ENCODE peak calls at places on chromosomes 13 and 19, in ten cellular contexts. One of them, this sample, is unnamed.

GRCh38 chr13:85586856-85587255 is 212.4 kb downstream of the SLITRK6 start:
- DNase-seq in H54: no peak
- DNase-seq in EL: no peak
- DNase-seq in endothelial cell: no peak
- DNase-seq in stimulated activated naive CD8-positive, alpha-beta T cell treated with anti-CD3 and anti-CD28 coated beads, Interleukin-15, Interleukin-2, amounts not matched to agents 100 U/mL and 50 U/mL, for 24 hours: no peak
- DNase-seq in stimulated activated naive CD4-positive, alpha-beta T cell: no peak
- DNase-seq in left lung: no peak
- DNase-seq in NCI-H2171: no peak
- DNase-seq in mesothelial cell of epicardium: no peak
- DNase-seq in natural killer cell treated with Interleukin-12 subunit alpha and Interleukin-12 subunit beta and Interleukin-15 and Interleukin-18, amount 100 ng/mL, for 72 hours: no peak
- DNase-seq in this sample: no peak

GRCh38 chr13:25874907-25875306 is 176.9 kb downstream of the SHISA2 start:
- DNase-seq in H54: no peak
- DNase-seq in EL: no peak
- DNase-seq in endothelial cell: no peak
- DNase-seq in stimulated activated naive CD8-positive, alpha-beta T cell treated with anti-CD3 and anti-CD28 coated beads, Interleukin-15, Interleukin-2, amounts not matched to agents 100 U/mL and 50 U/mL, for 24 hours: peak; percentile 66
- DNase-seq in stimulated activated naive CD4-positive, alpha-beta T cell: no peak
- DNase-seq in left lung: no peak
- DNase-seq in NCI-H2171: no peak
- DNase-seq in mesothelial cell of epicardium: no peak
- DNase-seq in natural killer cell treated with Interleukin-12 subunit alpha and Interleukin-12 subunit beta and Interleukin-15 and Interleukin-18, amount 100 ng/mL, for 72 hours: peak; percentile 66
- DNase-seq in this sample: no peak

GRCh38 chr13:113668491-113668971 is 1.5 kb downstream of the GRK1 start:
- DNase-seq in H54: no peak
- DNase-seq in EL: no peak
- DNase-seq in endothelial cell: no peak
- DNase-seq in stimulated activated naive CD8-positive, alpha-beta T cell treated with anti-CD3 and anti-CD28 coated beads, Interleukin-15, Interleukin-2, amounts not matched to agents 100 U/mL and 50 U/mL, for 24 hours: no peak
- DNase-seq in stimulated activated naive CD4-positive, alpha-beta T cell: no peak
- DNase-seq in left lung: peak; percentile 19
- DNase-seq in NCI-H2171: no peak
- DNase-seq in mesothelial cell of epicardium: peak; percentile 14
- DNase-seq in natural killer cell treated with Interleukin-12 subunit alpha and Interleukin-12 subunit beta and Interleukin-15 and Interleukin-18, amount 100 ng/mL, for 72 hours: no peak
- DNase-seq in this sample: no peak

GRCh38 chr13:31610270-31610998 is 128.9 kb upstream of the RXFP2 start:
- DNase-seq in H54: no peak
- DNase-seq in EL: no peak
- DNase-seq in endothelial cell: no peak
- DNase-seq in stimulated activated naive CD8-positive, alpha-beta T cell treated with anti-CD3 and anti-CD28 coated beads, Interleukin-15, Interleukin-2, amounts not matched to agents 100 U/mL and 50 U/mL, for 24 hours: no peak
- DNase-seq in stimulated activated naive CD4-positive, alpha-beta T cell: no peak
- DNase-seq in left lung: no peak
- DNase-seq in NCI-H2171: no peak
- DNase-seq in mesothelial cell of epicardium: no peak
- DNase-seq in natural killer cell treated with Interleukin-12 subunit alpha and Interleukin-12 subunit beta and Interleukin-15 and Interleukin-18, amount 100 ng/mL, for 72 hours: no peak
- DNase-seq in this sample: no peak

GRCh38 chr13:29573190-29573589 is 22.3 kb downstream of the SLC7A1 start:
- DNase-seq in H54: no peak
- DNase-seq in EL: peak; percentile 37
- DNase-seq in endothelial cell: no peak
- DNase-seq in stimulated activated naive CD8-positive, alpha-beta T cell treated with anti-CD3 and anti-CD28 coated beads, Interleukin-15, Interleukin-2, amounts not matched to agents 100 U/mL and 50 U/mL, for 24 hours: no peak
- DNase-seq in stimulated activated naive CD4-positive, alpha-beta T cell: no peak
- DNase-seq in left lung: peak; percentile 52
- DNase-seq in NCI-H2171: no peak
- DNase-seq in mesothelial cell of epicardium: no peak
- DNase-seq in natural killer cell treated with Interleukin-12 subunit alpha and Interleukin-12 subunit beta and Interleukin-15 and Interleukin-18, amount 100 ng/mL, for 72 hours: no peak
- DNase-seq in this sample: no peak

GRCh38 chr13:107641574-107641973 is 573.8 kb downstream of the LIG4 start:
- DNase-seq in H54: no peak
- DNase-seq in EL: no peak
- DNase-seq in endothelial cell: no peak
- DNase-seq in stimulated activated naive CD8-positive, alpha-beta T cell treated with anti-CD3 and anti-CD28 coated beads, Interleukin-15, Interleukin-2, amounts not matched to agents 100 U/mL and 50 U/mL, for 24 hours: no peak
- DNase-seq in stimulated activated naive CD4-positive, alpha-beta T cell: no peak
- DNase-seq in left lung: no peak
- DNase-seq in NCI-H2171: no peak
- DNase-seq in mesothelial cell of epicardium: no peak
- DNase-seq in natural killer cell treated with Interleukin-12 subunit alpha and Interleukin-12 subunit beta and Interleukin-15 and Interleukin-18, amount 100 ng/mL, for 72 hours: no peak
- DNase-seq in this sample: no peak

GRCh38 chr19:18397242-18398202 is at the start of gene LRRC25:
- DNase-seq in H54: no peak
- DNase-seq in EL: no peak
- DNase-seq in endothelial cell: no peak
- DNase-seq in stimulated activated naive CD8-positive, alpha-beta T cell treated with anti-CD3 and anti-CD28 coated beads, Interleukin-15, Interleukin-2, amounts not matched to agents 100 U/mL and 50 U/mL, for 24 hours: no peak
- DNase-seq in stimulated activated naive CD4-positive, alpha-beta T cell: no peak
- DNase-seq in left lung: peak; percentile 84
- DNase-seq in NCI-H2171: no peak
- DNase-seq in mesothelial cell of epicardium: no peak
- DNase-seq in natural killer cell treated with Interleukin-12 subunit alpha and Interleukin-12 subunit beta and Interleukin-15 and Interleukin-18, amount 100 ng/mL, for 72 hours: no peak
- DNase-seq in this sample: peak; percentile 63

GRCh38 chr19:19406878-19407639 is 1.6 kb downstream of the GATAD2A start:
- DNase-seq in H54: no peak
- DNase-seq in EL: peak; percentile 55
- DNase-seq in endothelial cell: peak; percentile 22
- DNase-seq in stimulated activated naive CD8-positive, alpha-beta T cell treated with anti-CD3 and anti-CD28 coated beads, Interleukin-15, Interleukin-2, amounts not matched to agents 100 U/mL and 50 U/mL, for 24 hours: peak; percentile 54
- DNase-seq in stimulated activated naive CD4-positive, alpha-beta T cell: no peak
- DNase-seq in left lung: peak; percentile 55
- DNase-seq in NCI-H2171: no peak
- DNase-seq in mesothelial cell of epicardium: no peak
- DNase-seq in natural killer cell treated with Interleukin-12 subunit alpha and Interleukin-12 subunit beta and Interleukin-15 and Interleukin-18, amount 100 ng/mL, for 72 hours: peak; percentile 74
- DNase-seq in this sample: peak; percentile 39

GRCh38 chr19:56294557-56294956 is 20.1 kb downstream of the ZSCAN5A start:
- DNase-seq in H54: peak; percentile 29
- DNase-seq in EL: peak; percentile 26
- DNase-seq in endothelial cell: no peak
- DNase-seq in stimulated activated naive CD8-positive, alpha-beta T cell treated with anti-CD3 and anti-CD28 coated beads, Interleukin-15, Interleukin-2, amounts not matched to agents 100 U/mL and 50 U/mL, for 24 hours: no peak
- DNase-seq in stimulated activated naive CD4-positive, alpha-beta T cell: no peak
- DNase-seq in left lung: no peak
- DNase-seq in NCI-H2171: no peak
- DNase-seq in mesothelial cell of epicardium: no peak
- DNase-seq in natural killer cell treated with Interleukin-12 subunit alpha and Interleukin-12 subunit beta and Interleukin-15 and Interleukin-18, amount 100 ng/mL, for 72 hours: no peak
- DNase-seq in this sample: no peak

GRCh38 chr19:4066682-4067395 is at the start of gene ZBTB7A:
- DNase-seq in H54: peak; percentile 96
- DNase-seq in EL: peak; percentile 80
- DNase-seq in endothelial cell: peak; percentile 72
- DNase-seq in stimulated activated naive CD8-positive, alpha-beta T cell treated with anti-CD3 and anti-CD28 coated beads, Interleukin-15, Interleukin-2, amounts not matched to agents 100 U/mL and 50 U/mL, for 24 hours: peak; percentile 80
- DNase-seq in stimulated activated naive CD4-positive, alpha-beta T cell: peak; percentile 87
- DNase-seq in left lung: peak; percentile 87
- DNase-seq in NCI-H2171: no peak
- DNase-seq in mesothelial cell of epicardium: no peak
- DNase-seq in natural killer cell treated with Interleukin-12 subunit alpha and Interleukin-12 subunit beta and Interleukin-15 and Interleukin-18, amount 100 ng/mL, for 72 hours: peak; percentile 88
- DNase-seq in this sample: peak; percentile 81

GRCh38 chr19:47658431-47659383 is 49.8 kb downstream of the BICRA start:
- DNase-seq in H54: no peak
- DNase-seq in EL: no peak
- DNase-seq in endothelial cell: no peak
- DNase-seq in stimulated activated naive CD8-positive, alpha-beta T cell treated with anti-CD3 and anti-CD28 coated beads, Interleukin-15, Interleukin-2, amounts not matched to agents 100 U/mL and 50 U/mL, for 24 hours: no peak
- DNase-seq in stimulated activated naive CD4-positive, alpha-beta T cell: no peak
- DNase-seq in left lung: no peak
- DNase-seq in NCI-H2171: no peak
- DNase-seq in mesothelial cell of epicardium: no peak
- DNase-seq in natural killer cell treated with Interleukin-12 subunit alpha and Interleukin-12 subunit beta and Interleukin-15 and Interleukin-18, amount 100 ng/mL, for 72 hours: no peak
- DNase-seq in this sample: no peak

GRCh38 chr13:51945149-51945548 is 66.1 kb downstream of the ATP7B start:
- DNase-seq in H54: no peak
- DNase-seq in EL: no peak
- DNase-seq in endothelial cell: no peak
- DNase-seq in stimulated activated naive CD8-positive, alpha-beta T cell treated with anti-CD3 and anti-CD28 coated beads, Interleukin-15, Interleukin-2, amounts not matched to agents 100 U/mL and 50 U/mL, for 24 hours: no peak
- DNase-seq in stimulated activated naive CD4-positive, alpha-beta T cell: no peak
- DNase-seq in left lung: no peak
- DNase-seq in NCI-H2171: no peak
- DNase-seq in mesothelial cell of epicardium: no peak
- DNase-seq in natural killer cell treated with Interleukin-12 subunit alpha and Interleukin-12 subunit beta and Interleukin-15 and Interleukin-18, amount 100 ng/mL, for 72 hours: no peak
- DNase-seq in this sample: no peak

GRCh38 chr19:53580871-53581835 is 43.2 kb downstream of the ZNF331 start:
- DNase-seq in H54: no peak
- DNase-seq in EL: no peak
- DNase-seq in endothelial cell: no peak
- DNase-seq in stimulated activated naive CD8-positive, alpha-beta T cell treated with anti-CD3 and anti-CD28 coated beads, Interleukin-15, Interleukin-2, amounts not matched to agents 100 U/mL and 50 U/mL, for 24 hours: no peak
- DNase-seq in stimulated activated naive CD4-positive, alpha-beta T cell: no peak
- DNase-seq in left lung: no peak
- DNase-seq in NCI-H2171: no peak
- DNase-seq in mesothelial cell of epicardium: no peak
- DNase-seq in natural killer cell treated with Interleukin-12 subunit alpha and Interleukin-12 subunit beta and Interleukin-15 and Interleukin-18, amount 100 ng/mL, for 72 hours: no peak
- DNase-seq in this sample: no peak

GRCh38 chr13:67061750-67062149 is 168.4 kb downstream of the PCDH9 start:
- DNase-seq in H54: no peak
- DNase-seq in EL: no peak
- DNase-seq in endothelial cell: no peak
- DNase-seq in stimulated activated naive CD8-positive, alpha-beta T cell treated with anti-CD3 and anti-CD28 coated beads, Interleukin-15, Interleukin-2, amounts not matched to agents 100 U/mL and 50 U/mL, for 24 hours: no peak
- DNase-seq in stimulated activated naive CD4-positive, alpha-beta T cell: no peak
- DNase-seq in left lung: no peak
- DNase-seq in NCI-H2171: no peak
- DNase-seq in mesothelial cell of epicardium: no peak
- DNase-seq in natural killer cell treated with Interleukin-12 subunit alpha and Interleukin-12 subunit beta and Interleukin-15 and Interleukin-18, amount 100 ng/mL, for 72 hours: no peak
- DNase-seq in this sample: no peak

GRCh38 chr13:99501952-99502310 is 659 bp downstream of the TM9SF2 start:
- DNase-seq in H54: no peak
- DNase-seq in EL: peak; percentile 26
- DNase-seq in endothelial cell: peak; percentile 18
- DNase-seq in stimulated activated naive CD8-positive, alpha-beta T cell treated with anti-CD3 and anti-CD28 coated beads, Interleukin-15, Interleukin-2, amounts not matched to agents 100 U/mL and 50 U/mL, for 24 hours: no peak
- DNase-seq in stimulated activated naive CD4-positive, alpha-beta T cell: no peak
- DNase-seq in left lung: peak; percentile 46
- DNase-seq in NCI-H2171: no peak
- DNase-seq in mesothelial cell of epicardium: no peak
- DNase-seq in natural killer cell treated with Interleukin-12 subunit alpha and Interleukin-12 subunit beta and Interleukin-15 and Interleukin-18, amount 100 ng/mL, for 72 hours: no peak
- DNase-seq in this sample: peak; percentile 63

GRCh38 chr19:22893855-22894270 is 61.8 kb downstream of the ZNF723 start:
- DNase-seq in H54: no peak
- DNase-seq in EL: no peak
- DNase-seq in endothelial cell: no peak
- DNase-seq in stimulated activated naive CD8-positive, alpha-beta T cell treated with anti-CD3 and anti-CD28 coated beads, Interleukin-15, Interleukin-2, amounts not matched to agents 100 U/mL and 50 U/mL, for 24 hours: no peak
- DNase-seq in stimulated activated naive CD4-positive, alpha-beta T cell: no peak
- DNase-seq in left lung: no peak
- DNase-seq in NCI-H2171: no peak
- DNase-seq in mesothelial cell of epicardium: no peak
- DNase-seq in natural killer cell treated with Interleukin-12 subunit alpha and Interleukin-12 subunit beta and Interleukin-15 and Interleukin-18, amount 100 ng/mL, for 72 hours: no peak
- DNase-seq in this sample: no peak

GRCh38 chr19:38270587-38271167 is 6.3 kb downstream of the SPINT2 start:
- DNase-seq in H54: peak; percentile 96
- DNase-seq in EL: peak; percentile 74
- DNase-seq in endothelial cell: no peak
- DNase-seq in stimulated activated naive CD8-positive, alpha-beta T cell treated with anti-CD3 and anti-CD28 coated beads, Interleukin-15, Interleukin-2, amounts not matched to agents 100 U/mL and 50 U/mL, for 24 hours: no peak
- DNase-seq in stimulated activated naive CD4-positive, alpha-beta T cell: no peak
- DNase-seq in left lung: no peak
- DNase-seq in NCI-H2171: no peak
- DNase-seq in mesothelial cell of epicardium: no peak
- DNase-seq in natural killer cell treated with Interleukin-12 subunit alpha and Interleukin-12 subunit beta and Interleukin-15 and Interleukin-18, amount 100 ng/mL, for 72 hours: no peak
- DNase-seq in this sample: no peak

GRCh38 chr13:107066355-107066754 is 498.4 kb upstream of the ARGLU1 start:
- DNase-seq in H54: no peak
- DNase-seq in EL: no peak
- DNase-seq in endothelial cell: no peak
- DNase-seq in stimulated activated naive CD8-positive, alpha-beta T cell treated with anti-CD3 and anti-CD28 coated beads, Interleukin-15, Interleukin-2, amounts not matched to agents 100 U/mL and 50 U/mL, for 24 hours: no peak
- DNase-seq in stimulated activated naive CD4-positive, alpha-beta T cell: no peak
- DNase-seq in left lung: no peak
- DNase-seq in NCI-H2171: no peak
- DNase-seq in mesothelial cell of epicardium: no peak
- DNase-seq in natural killer cell treated with Interleukin-12 subunit alpha and Interleukin-12 subunit beta and Interleukin-15 and Interleukin-18, amount 100 ng/mL, for 72 hours: no peak
- DNase-seq in this sample: no peak

GRCh38 chr19:46493236-46494114 is 2.2 kb downstream of the PNMA8B start:
- DNase-seq in H54: no peak
- DNase-seq in EL: no peak
- DNase-seq in endothelial cell: peak; percentile 36
- DNase-seq in stimulated activated naive CD8-positive, alpha-beta T cell treated with anti-CD3 and anti-CD28 coated beads, Interleukin-15, Interleukin-2, amounts not matched to agents 100 U/mL and 50 U/mL, for 24 hours: peak; percentile 39
- DNase-seq in stimulated activated naive CD4-positive, alpha-beta T cell: peak; percentile 24
- DNase-seq in left lung: no peak
- DNase-seq in NCI-H2171: no peak
- DNase-seq in mesothelial cell of epicardium: peak; percentile 25
- DNase-seq in natural killer cell treated with Interleukin-12 subunit alpha and Interleukin-12 subunit beta and Interleukin-15 and Interleukin-18, amount 100 ng/mL, for 72 hours: no peak
- DNase-seq in this sample: no peak

GRCh38 chr19:9877775-9878510 is 42.8 kb downstream of the PIN1 start:
- DNase-seq in H54: no peak
- DNase-seq in EL: peak; percentile 78
- DNase-seq in endothelial cell: no peak
- DNase-seq in stimulated activated naive CD8-positive, alpha-beta T cell treated with anti-CD3 and anti-CD28 coated beads, Interleukin-15, Interleukin-2, amounts not matched to agents 100 U/mL and 50 U/mL, for 24 hours: no peak
- DNase-seq in stimulated activated naive CD4-positive, alpha-beta T cell: no peak
- DNase-seq in left lung: no peak
- DNase-seq in NCI-H2171: peak; percentile 39
- DNase-seq in mesothelial cell of epicardium: no peak
- DNase-seq in natural killer cell treated with Interleukin-12 subunit alpha and Interleukin-12 subunit beta and Interleukin-15 and Interleukin-18, amount 100 ng/mL, for 72 hours: no peak
- DNase-seq in this sample: no peak

GRCh38 chr13:23901365-23901764 is 4.1 kb upstream of the C1QTNF9B start:
- DNase-seq in H54: no peak
- DNase-seq in EL: peak; percentile 65
- DNase-seq in endothelial cell: no peak
- DNase-seq in stimulated activated naive CD8-positive, alpha-beta T cell treated with anti-CD3 and anti-CD28 coated beads, Interleukin-15, Interleukin-2, amounts not matched to agents 100 U/mL and 50 U/mL, for 24 hours: no peak
- DNase-seq in stimulated activated naive CD4-positive, alpha-beta T cell: no peak
- DNase-seq in left lung: no peak
- DNase-seq in NCI-H2171: no peak
- DNase-seq in mesothelial cell of epicardium: no peak
- DNase-seq in natural killer cell treated with Interleukin-12 subunit alpha and Interleukin-12 subunit beta and Interleukin-15 and Interleukin-18, amount 100 ng/mL, for 72 hours: no peak
- DNase-seq in this sample: no peak

GRCh38 chr19:3976495-3977241 is 5.8 kb upstream of the DAPK3 start:
- DNase-seq in H54: no peak
- DNase-seq in EL: no peak
- DNase-seq in endothelial cell: no peak
- DNase-seq in stimulated activated naive CD8-positive, alpha-beta T cell treated with anti-CD3 and anti-CD28 coated beads, Interleukin-15, Interleukin-2, amounts not matched to agents 100 U/mL and 50 U/mL, for 24 hours: no peak
- DNase-seq in stimulated activated naive CD4-positive, alpha-beta T cell: peak; percentile 14
- DNase-seq in left lung: no peak
- DNase-seq in NCI-H2171: no peak
- DNase-seq in mesothelial cell of epicardium: no peak
- DNase-seq in natural killer cell treated with Interleukin-12 subunit alpha and Interleukin-12 subunit beta and Interleukin-15 and Interleukin-18, amount 100 ng/mL, for 72 hours: no peak
- DNase-seq in this sample: no peak

GRCh38 chr13:41496420-41497234 is 39.3 kb downstream of the RGCC start:
- DNase-seq in H54: no peak
- DNase-seq in EL: peak; percentile 75
- DNase-seq in endothelial cell: no peak
- DNase-seq in stimulated activated naive CD8-positive, alpha-beta T cell treated with anti-CD3 and anti-CD28 coated beads, Interleukin-15, Interleukin-2, amounts not matched to agents 100 U/mL and 50 U/mL, for 24 hours: no peak
- DNase-seq in stimulated activated naive CD4-positive, alpha-beta T cell: no peak
- DNase-seq in left lung: no peak
- DNase-seq in NCI-H2171: no peak
- DNase-seq in mesothelial cell of epicardium: no peak
- DNase-seq in natural killer cell treated with Interleukin-12 subunit alpha and Interleukin-12 subunit beta and Interleukin-15 and Interleukin-18, amount 100 ng/mL, for 72 hours: no peak
- DNase-seq in this sample: no peak

GRCh38 chr13:33797622-33798021 is 20.3 kb upstream of the RFC3 start:
- DNase-seq in H54: no peak
- DNase-seq in EL: no peak
- DNase-seq in endothelial cell: no peak
- DNase-seq in stimulated activated naive CD8-positive, alpha-beta T cell treated with anti-CD3 and anti-CD28 coated beads, Interleukin-15, Interleukin-2, amounts not matched to agents 100 U/mL and 50 U/mL, for 24 hours: no peak
- DNase-seq in stimulated activated naive CD4-positive, alpha-beta T cell: no peak
- DNase-seq in left lung: no peak
- DNase-seq in NCI-H2171: no peak
- DNase-seq in mesothelial cell of epicardium: no peak
- DNase-seq in natural killer cell treated with Interleukin-12 subunit alpha and Interleukin-12 subunit beta and Interleukin-15 and Interleukin-18, amount 100 ng/mL, for 72 hours: no peak
- DNase-seq in this sample: no peak

GRCh38 chr19:46714523-46715106 is 2.3 kb downstream of the PRKD2 start:
- DNase-seq in H54: no peak
- DNase-seq in EL: peak; percentile 40
- DNase-seq in endothelial cell: no peak
- DNase-seq in stimulated activated naive CD8-positive, alpha-beta T cell treated with anti-CD3 and anti-CD28 coated beads, Interleukin-15, Interleukin-2, amounts not matched to agents 100 U/mL and 50 U/mL, for 24 hours: peak; percentile 62
- DNase-seq in stimulated activated naive CD4-positive, alpha-beta T cell: no peak
- DNase-seq in left lung: peak; percentile 58
- DNase-seq in NCI-H2171: no peak
- DNase-seq in mesothelial cell of epicardium: no peak
- DNase-seq in natural killer cell treated with Interleukin-12 subunit alpha and Interleukin-12 subunit beta and Interleukin-15 and Interleukin-18, amount 100 ng/mL, for 72 hours: peak; percentile 71
- DNase-seq in this sample: peak; percentile 70

GRCh38 chr13:112994781-112995355 is 25.9 kb downstream of the MCF2L start:
- DNase-seq in H54: no peak
- DNase-seq in EL: no peak
- DNase-seq in endothelial cell: no peak
- DNase-seq in stimulated activated naive CD8-positive, alpha-beta T cell treated with anti-CD3 and anti-CD28 coated beads, Interleukin-15, Interleukin-2, amounts not matched to agents 100 U/mL and 50 U/mL, for 24 hours: no peak
- DNase-seq in stimulated activated naive CD4-positive, alpha-beta T cell: no peak
- DNase-seq in left lung: no peak
- DNase-seq in NCI-H2171: no peak
- DNase-seq in mesothelial cell of epicardium: no peak
- DNase-seq in natural killer cell treated with Interleukin-12 subunit alpha and Interleukin-12 subunit beta and Interleukin-15 and Interleukin-18, amount 100 ng/mL, for 72 hours: no peak
- DNase-seq in this sample: no peak